ENCODE peak calls at places on chromosomes 6 and 20, in five cellular contexts. Z, O, F, A and Q are unnamed samples.

GRCh38 chr6:150894935-150895686 is 29.6 kb downstream of the MTHFD1L start:
- DNase-seq in Z (peak; percentile 43), O (no peak), F (no peak), A (peak; percentile 24), Q (no peak)

GRCh38 chr20:64057628-64058498 is 5.1 kb upstream of the TCEA2 start:
- DNase-seq in Z (peak; percentile 82), O (peak; percentile 84), F (peak; percentile 81), A (peak; percentile 85), Q (peak; percentile 66)

GRCh38 chr6:13304101-13304500 is 24.2 kb downstream of the TBC1D7 start:
- DNase-seq in Z (no peak), O (no peak), F (no peak), A (no peak), Q (no peak)

GRCh38 chr6:166721576-166721975 is 94.5 kb upstream of the RPS6KA2 start:
- DNase-seq in Z (no peak), O (no peak), F (no peak), A (no peak), Q (no peak)

GRCh38 chr20:62263396-62263795 is 25.1 kb downstream of the OSBPL2 start:
- DNase-seq in Z (no peak), O (no peak), F (no peak), A (no peak), Q (no peak)

GRCh38 chr6:123062645-123063044 is 66.6 kb downstream of the CLVS2 start:
- DNase-seq in Z (no peak), O (no peak), F (no peak), A (no peak), Q (no peak)

GRCh38 chr6:164195605-164196004 is 781.1 kb downstream of the QKI start:
- DNase-seq in Z (no peak), O (no peak), F (no peak), A (no peak), Q (no peak)

GRCh38 chr6:131643262-131643631 is 6.1 kb downstream of the ENPP3 start:
- DNase-seq in Z (no peak), O (no peak), F (no peak), A (no peak), Q (no peak)

GRCh38 chr6:1535295-1535694 is 74.4 kb upstream of the FOXC1 start:
- DNase-seq in Z (no peak), O (no peak), F (no peak), A (no peak), Q (no peak)

DNA sequence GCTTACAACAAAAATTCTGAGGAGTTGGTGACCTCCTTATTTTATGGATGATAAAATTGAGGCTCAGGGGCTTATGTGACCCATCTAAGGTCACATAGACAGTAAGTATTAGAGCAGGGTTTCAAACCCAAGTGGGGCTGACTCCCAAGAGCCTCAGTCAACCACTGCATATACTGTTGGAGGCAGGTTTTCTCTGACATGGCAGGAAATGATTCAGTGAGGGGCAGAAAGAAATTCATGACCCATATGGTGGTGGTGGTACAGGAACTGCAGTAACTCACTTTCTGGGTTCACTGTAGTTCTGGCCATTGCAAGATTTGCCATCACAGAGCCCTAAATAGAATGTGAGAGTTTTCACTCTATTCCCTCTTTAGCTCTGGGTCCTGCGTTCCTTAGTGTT is 132.0 kb upstream of the ENPP5 start:
- DNase-seq in Z (no peak), O (no peak), F (no peak), A (no peak), Q (no peak)
- H3K4me3 ChIP-seq in Z (no peak overlapping the region), O (no peak overlapping the region), F (no peak overlapping the region), A (no peak overlapping the region), Q (no peak overlapping the region)

GRCh38 chr6:26389349-26389799 is 6.5 kb downstream of the BTN2A2 start:
- DNase-seq in Z (no peak), O (no peak), F (no peak), A (no peak), Q (no peak)
- H3K4me1 ChIP-seq in Z (no peaks in the 10 kb centered on the region), O (peaks cover 17% of the 10 kb centered on the region), F (no peaks in the 10 kb centered on the region), A (peaks cover 11% of the 10 kb centered on the region), Q (no peaks in the 10 kb centered on the region)

DNA sequence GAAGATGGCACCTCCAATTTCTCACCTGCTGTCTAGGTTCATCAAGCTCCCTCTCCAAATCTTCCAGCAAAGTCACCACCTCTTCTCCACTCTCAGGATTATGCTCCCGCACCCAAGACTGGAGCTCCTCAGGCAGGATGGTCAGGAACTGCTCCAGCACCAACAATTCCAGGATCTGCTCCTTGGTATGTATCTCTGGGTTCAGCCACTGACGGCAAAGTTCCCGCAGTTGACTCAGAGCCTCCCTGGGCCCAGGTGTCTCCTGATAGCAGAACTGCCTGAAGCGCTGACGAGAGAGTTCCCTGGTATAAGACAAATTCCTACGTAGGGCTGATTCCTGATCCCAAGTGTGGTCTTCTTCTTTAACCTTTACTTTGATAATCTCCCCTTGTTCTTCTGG is 60.6 kb downstream of the GPX5 start:
- DNase-seq in Z (no peak), O (no peak), F (no peak), A (no peak), Q (no peak)
- H3K4me3 ChIP-seq in Z (peak overlapping the region; percentile 63), O (peak overlapping the region; percentile 57), F (no peak overlapping the region), A (no peak overlapping the region), Q (peak overlapping the region; percentile 62)

DNA sequence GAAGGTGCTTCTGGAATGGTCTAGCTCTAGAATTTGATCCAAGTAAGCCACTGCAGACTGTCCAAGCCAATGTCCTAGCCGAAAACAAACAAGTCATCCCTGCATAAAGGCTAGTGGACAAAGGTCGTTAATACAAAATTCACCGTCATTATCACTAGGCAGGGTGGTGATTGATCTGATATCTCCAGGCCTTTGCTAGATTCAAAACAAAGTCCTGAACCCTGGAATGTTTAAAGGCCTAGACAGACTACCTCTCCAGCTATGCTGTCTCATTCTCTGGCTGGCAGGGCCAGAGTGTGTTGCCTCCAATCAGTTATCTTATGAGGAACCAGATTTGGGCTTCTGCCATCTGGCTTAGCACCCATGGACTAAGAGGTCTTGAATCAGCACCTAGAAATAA is 38.3 kb downstream of the MAP7 start:
- DNase-seq in Z (no peak), O (no peak), F (peak; percentile 50), A (no peak), Q (no peak)
- H3K4me1 ChIP-seq in Z (no peaks in the 10 kb centered on the region), O (no peaks in the 10 kb centered on the region), F (no peaks in the 10 kb centered on the region), A (peaks cover 2% of the 10 kb centered on the region), Q (no peaks in the 10 kb centered on the region)

DNA sequence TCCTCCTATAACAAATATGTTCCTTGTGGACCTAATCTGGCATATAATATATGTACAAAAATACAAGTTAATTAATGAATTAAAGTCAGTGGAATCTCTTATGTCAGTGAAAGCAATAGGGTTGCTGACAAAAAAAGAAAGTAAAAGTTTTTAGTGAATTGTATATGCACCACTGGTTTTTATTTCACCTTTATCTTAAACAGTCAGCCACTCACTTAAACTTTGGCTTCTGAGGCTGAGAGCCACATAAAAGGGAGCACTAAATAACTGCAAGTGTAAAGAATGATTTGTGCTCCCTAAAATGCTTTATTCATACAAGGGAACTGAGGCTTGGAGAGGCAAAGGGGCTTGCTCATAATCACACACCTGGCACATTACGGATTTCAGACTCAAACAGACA is 9.9 kb upstream of the F13A1 start:
- DNase-seq in Z (no peak), O (no peak), F (no peak), A (no peak), Q (no peak)
- H3K4me3 ChIP-seq in Z (no peak overlapping the region), O (no peak overlapping the region), F (no peak overlapping the region), A (no peak overlapping the region), Q (no peak overlapping the region)

GRCh38 chr20:1376453-1377270 is 16.2 kb downstream of the FKBP1A start:
- DNase-seq in Z (no peak), O (no peak), F (peak; percentile 66), A (no peak), Q (no peak)
- H3K4me1 ChIP-seq in Z (peaks cover 9% of the 10 kb centered on the region), O (peaks cover 100% of the 10 kb centered on the region), F (no peaks in the 10 kb centered on the region), A (peaks cover 50% of the 10 kb centered on the region), Q (peaks cover 55% of the 10 kb centered on the region)